ENCODE peak calls at places on chromosomes 16 and 17, in eight cellular contexts. C is effector CD4-positive, alpha-beta T cell; D is progenitor cell of endocrine pancreas; O is HS-5; L is NCI-H510A; A is ACHN; B is GF-D8; P is nephron progenitor cell. W is an unnamed sample.

GRCh38 chr16:75965504-75966374 is 239.4 kb upstream of the CPHXL start:
- DNase-seq in C (no peak), D (no peak), O (peak), L (no peak), A (no peak), B (no peak), P (no peak), W (no peak)

GRCh38 chr17:43987131-43988021 is 17.0 kb upstream of the NAGS start:
- DNase-seq in C (no peak), D (no peak), O (no peak), L (no peak), A (no peak), B (no peak), P (no peak), W (no peak)

GRCh38 chr17:68398731-68399637 is 58.3 kb downstream of the WIPI1 start:
- DNase-seq in C (no peak), D (peak), O (peak), L (peak), A (peak), B (no peak), P (peak), W (no peak)

GRCh38 chr17:19703106-19703775 is 13.1 kb downstream of the SLC47A2 start:
- DNase-seq in C (no peak), D (no peak), O (no peak), L (no peak), A (no peak), B (no peak), P (peak), W (no peak)

GRCh38 chr16:48353565-48354163 is 31.5 kb downstream of the SIAH1 start:
- DNase-seq in C (peak), D (peak), O (peak), L (peak), A (peak), B (peak), P (peak), W (no peak)

GRCh38 chr16:84207266-84207665 is 16.3 kb downstream of the ADAD2 start:
- DNase-seq in C (no peak), D (no peak), O (no peak), L (no peak), A (peak), B (no peak), P (no peak), W (no peak)

GRCh38 chr16:4833584-4833983 is 13.5 kb downstream of the GLYR1 start:
- DNase-seq in C (no peak), D (no peak), O (no peak), L (no peak), A (no peak), B (no peak), P (no peak), W (no peak)

GRCh38 chr16:49857423-49858181 is 1.7 kb upstream of the ZNF423 start:
- DNase-seq in C (no peak), D (peak), O (no peak), L (peak), A (peak), B (no peak), P (peak), W (peak)

GRCh38 chr16:89136931-89137330 is 34.6 kb upstream of the CDH15 start:
- DNase-seq in C (no peak), D (no peak), O (no peak), L (no peak), A (no peak), B (no peak), P (no peak), W (no peak)

GRCh38 chr16:57475711-57476339 is 10.5 kb downstream of the DOK4 start:
- DNase-seq in C (peak), D (peak), O (no peak), L (peak), A (peak), B (peak), P (peak), W (no peak)

GRCh38 chr16:49556252-49557069 is 182.9 kb downstream of the C16orf78 start:
- DNase-seq in C (no peak), D (peak), O (no peak), L (peak), A (peak), B (no peak), P (peak), W (peak)

GRCh38 chr16:57977418-57978069 is 6.6 kb upstream of the CNGB1 start:
- DNase-seq in C (no peak), D (no peak), O (no peak), L (no peak), A (peak), B (no peak), P (no peak), W (no peak)

GRCh38 chr16:80527297-80527696 is 13.5 kb upstream of the DYNLRB2 start:
- DNase-seq in C (peak), D (peak), O (no peak), L (no peak), A (peak), B (peak), P (peak), W (no peak)

GRCh38 chr16:86988920-86989715 is 328.1 kb downstream of the C16orf95 start:
- DNase-seq in C (no peak), D (no peak), O (no peak), L (no peak), A (no peak), B (no peak), P (peak), W (no peak)

GRCh38 chr16:78444-79145 is 570 bp downstream of the MPG start:
- DNase-seq in C (no peak), D (no peak), O (no peak), L (no peak), A (peak), B (no peak), P (no peak), W (no peak)

W was measured in NCI-H446 treated with DMSO at 0.1 percent for 48 hours.